ENCODE peak calls at places on chromosome 22, in nine cellular contexts. A, X, C, U, D, W, G, R and B are unnamed samples.

GRCh38 chr22:20424937-20425587 is 12.6 kb downstream of the SCARF2 start:
- DNase-seq in C (peak), A (no peak), D (no peak), U (no peak), X (no peak), G (no peak), W (no peak), R (no peak), B (no peak)

GRCh38 chr22:42711281-42711731 is 9.4 kb downstream of the A4GALT start:
- DNase-seq in D (no peak), A (no peak), R (no peak), C (no peak), W (no peak), U (no peak), X (no peak), G (no peak), B (no peak)

GRCh38 chr22:37542959-37543358 is 17.3 kb upstream of the CDC42EP1 start:
- DNase-seq in A (no peak), W (no peak), G (no peak), D (no peak), R (no peak), X (no peak), U (no peak), C (no peak), B (no peak)

GRCh38 chr22:37681556-37682049 is 4.5 kb upstream of the NOL12 start:
- DNase-seq in U (peak), X (peak), W (peak), A (peak), G (peak), R (peak), D (peak), C (peak), B (peak)

GRCh38 chr22:23178512-23179254 is 1.6 kb upstream of the BCR start:
- DNase-seq in X (peak), D (peak), U (peak), A (peak), R (peak), W (peak), G (peak), C (peak), B (peak)

GRCh38 chr22:40764743-40765441 is 54.3 kb downstream of the SLC25A17 start:
- DNase-seq in U (no peak), D (peak), A (no peak), C (no peak), R (peak), W (no peak), G (no peak), X (peak), B (no peak)

GRCh38 chr22:43042101-43042780 is 27.3 kb upstream of the PACSIN2 start:
- DNase-seq in A (no peak), D (peak), C (peak), X (no peak), G (no peak), U (no peak), R (no peak), W (no peak), B (peak)

GRCh38 chr22:46803031-46803880 is 40.8 kb downstream of the TBC1D22A start:
- DNase-seq in G (peak), X (peak), W (peak), C (no peak), A (peak), R (peak), D (no peak), U (peak), B (peak)

GRCh38 chr22:31605851-31606585 is 56.0 kb downstream of the PISD start:
- DNase-seq in A (no peak), U (no peak), D (no peak), X (no peak), G (no peak), C (no peak), R (no peak), W (no peak), B (peak)

GRCh38 chr22:30436196-30436595 is 10.6 kb downstream of the MTFP1 start:
- DNase-seq in R (no peak), A (no peak), D (no peak), W (no peak), C (no peak), U (no peak), G (no peak), X (no peak), B (no peak)

GRCh38 chr22:19723990-19724827 is 870 bp downstream of the GP1BB start:
- DNase-seq in G (no peak), C (no peak), X (no peak), A (peak), D (no peak), W (peak), R (no peak), U (no peak), B (peak)

GRCh38 chr22:25698986-25699385 is 43.0 kb upstream of the MYO18B start:
- DNase-seq in G (no peak), C (no peak), A (no peak), U (no peak), X (no peak), R (no peak), W (no peak), D (no peak), B (no peak)

GRCh38 chr22:23389271-23390071 is 190.6 kb downstream of the IGLL1 start:
- DNase-seq in W (no peak), G (no peak), R (no peak), D (no peak), U (no peak), C (no peak), X (no peak), A (no peak), B (no peak)

GRCh38 chr22:38715176-38715764 is 9.5 kb downstream of the GTPBP1 start:
- DNase-seq in D (no peak), A (no peak), U (no peak), G (no peak), X (no peak), C (no peak), W (no peak), R (no peak), B (no peak)

GRCh38 chr22:20032407-20032991 is 11.6 kb downstream of the TANGO2 start:
- DNase-seq in W (no peak), C (no peak), G (no peak), A (no peak), U (no peak), D (no peak), R (no peak), X (no peak), B (peak)

GRCh38 chr22:21078916-21079315 is 33.2 kb downstream of the LRRC74B start:
- DNase-seq in X (no peak), W (no peak), C (no peak), D (no peak), R (no peak), G (no peak), U (no peak), A (no peak), B (no peak)

GRCh38 chr22:49658902-49659280 is 168.8 kb downstream of the BRD1 start:
- DNase-seq in X (no peak), D (no peak), W (no peak), U (no peak), A (no peak), G (no peak), R (no peak), C (no peak), B (no peak)

GRCh38 chr22:22425366-22425765 is 83.2 kb downstream of the ZNF280B start:
- DNase-seq in W (no peak), G (no peak), X (no peak), R (no peak), C (no peak), A (no peak), D (no peak), U (no peak), B (no peak)

GRCh38 chr22:42013385-42013784 is 14.8 kb downstream of the WBP2NL start:
- DNase-seq in R (no peak), C (no peak), U (no peak), G (no peak), A (no peak), W (no peak), X (no peak), D (no peak), B (no peak)